ENCODE peak calls at places on chromosomes 5 and 9, in six cellular contexts. K, H, V, Z, G and O are unnamed samples.

GRCh38 chr5:139678751-139679750 is 30.9 kb downstream of the CXXC5 start:
- DNase-seq in Z (peak; percentile 78), V (no peak), H (no peak), G (no peak), K (no peak), O (no peak)

GRCh38 chr9:38339496-38339895 is 53.0 kb upstream of the ALDH1B1 start:
- DNase-seq in V (no peak), Z (peak; percentile 77), G (no peak), H (peak; percentile 70), K (no peak), O (no peak)

GRCh38 chr5:58933891-58934628 is 351.2 kb downstream of the RAB3C start:
- DNase-seq in G (no peak), V (peak; percentile 5), H (no peak), Z (no peak), K (no peak), O (no peak)

GRCh38 chr5:171162165-171162564 is 146.9 kb upstream of the TLX3 start:
- DNase-seq in V (no peak), H (no peak), G (no peak), K (no peak), Z (no peak), O (no peak)

GRCh38 chr5:133930824-133931111 is 37.7 kb downstream of the C5orf15 start:
- DNase-seq in V (no peak), K (no peak), Z (no peak), G (no peak), H (no peak), O (no peak)

GRCh38 chr9:114428466-114428865 is 40.7 kb upstream of the AKNA start:
- DNase-seq in V (no peak), Z (no peak), K (no peak), H (no peak), G (no peak), O (no peak)

GRCh38 chr5:54673523-54674225 is 156.1 kb downstream of the SNX18 start:
- DNase-seq in V (no peak), H (no peak), G (peak; percentile 54), Z (peak; percentile 51), K (peak; percentile 41), O (no peak)

GRCh38 chr5:154895606-154896561 is 37.5 kb downstream of the CNOT8 start:
- DNase-seq in Z (no peak), H (no peak), K (no peak), V (no peak), G (no peak), O (no peak)

GRCh38 chr5:103505581-103506305 is 56.8 kb downstream of the NUDT12 start:
- DNase-seq in G (no peak), Z (peak; percentile 74), K (no peak), V (peak; percentile 68), H (peak; percentile 43), O (no peak)

GRCh38 chr5:33120671-33121070 is 320.1 kb upstream of the TARS1 start:
- DNase-seq in H (no peak), K (no peak), G (no peak), V (no peak), Z (peak; percentile 97), O (no peak)

GRCh38 chr5:190366-191035 is 794 bp upstream of the LRRC14B start:
- DNase-seq in G (no peak), Z (no peak), H (no peak), K (no peak), V (no peak), O (no peak)

GRCh38 chr5:127042593-127042992 is 12.2 kb upstream of the MARCHF3 start:
- DNase-seq in H (no peak), G (no peak), Z (peak; percentile 6), K (no peak), V (no peak), O (no peak)

GRCh38 chr5:10595678-10596309 is 31.9 kb downstream of the ANKRD33B start:
- DNase-seq in V (peak; percentile 93), H (peak; percentile 69), K (peak; percentile 68), Z (peak; percentile 90), G (no peak), O (no peak)

GRCh38 chr5:128062172-128062746 is 21.3 kb upstream of the SLC12A2 start:
- DNase-seq in V (peak; percentile 85), G (no peak), Z (peak; percentile 85), K (peak; percentile 26), H (no peak), O (no peak)

GRCh38 chr5:126002222-126002897 is 420.8 kb upstream of the GRAMD2B start:
- DNase-seq in V (peak; percentile 45), H (peak; percentile 80), K (no peak), G (no peak), Z (peak; percentile 97), O (no peak)

GRCh38 chr5:41508186-41508585 is 2.2 kb downstream of the PLCXD3 start:
- DNase-seq in V (peak; percentile 50), Z (peak; percentile 4), G (no peak), H (no peak), K (no peak), O (no peak)

DNA sequence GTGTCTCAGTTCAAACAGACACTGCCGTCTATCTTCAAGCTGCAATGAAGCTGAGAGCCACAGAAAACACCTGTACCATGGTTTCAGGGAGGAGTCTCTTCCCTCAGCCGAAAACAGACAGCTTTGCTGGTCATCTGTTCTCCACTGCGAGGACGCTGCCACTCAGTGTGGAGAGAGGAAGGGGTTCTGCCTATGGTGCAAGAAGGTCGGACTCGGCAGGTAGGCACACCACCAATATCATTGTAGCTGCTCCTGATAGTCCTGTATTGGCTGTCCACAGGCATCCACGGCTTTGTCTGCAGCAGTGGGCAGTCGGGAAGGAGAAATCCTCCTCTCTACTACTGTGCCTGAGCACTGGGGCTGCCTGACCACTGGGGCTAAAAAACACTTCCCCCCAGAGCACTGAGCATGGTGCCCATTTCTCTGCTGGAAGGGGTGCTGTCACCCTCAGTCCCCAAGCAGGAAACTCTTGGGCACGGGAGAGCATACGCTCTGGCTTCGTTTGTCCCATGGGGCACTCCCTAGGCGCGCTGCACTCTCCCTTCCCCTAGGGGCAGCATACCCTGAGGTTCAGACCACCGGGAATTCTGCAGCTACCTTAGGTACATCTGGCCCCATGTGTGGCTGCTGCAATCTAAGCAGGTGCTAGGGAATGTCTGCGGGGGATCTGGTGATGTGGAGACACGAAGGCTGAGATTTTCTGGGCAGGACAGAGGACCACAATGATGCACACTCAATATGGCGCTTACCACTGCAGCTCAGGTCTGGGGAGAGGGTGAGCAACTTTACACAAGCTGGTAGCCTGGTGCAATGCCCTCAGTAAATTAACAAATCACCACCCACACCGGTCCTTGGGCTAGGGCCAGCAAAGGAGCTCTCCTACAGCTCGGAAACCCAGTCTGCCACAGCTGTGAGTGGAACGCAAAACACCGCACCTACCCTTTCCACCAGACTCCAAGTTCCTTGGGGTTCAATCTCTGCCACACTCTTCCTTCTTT is 880.9 kb upstream of the SEMA6A start:
- DNase-seq in V (peak; percentile 5), H (no peak), Z (no peak), G (no peak), K (peak; percentile 86), O (no peak)
- TF ChIP-seq CTCF in V (peak; percentile 37), H (no peak), Z (peak; percentile 12), G (no peak), K (peak; percentile 90), O (no peak)

DNA sequence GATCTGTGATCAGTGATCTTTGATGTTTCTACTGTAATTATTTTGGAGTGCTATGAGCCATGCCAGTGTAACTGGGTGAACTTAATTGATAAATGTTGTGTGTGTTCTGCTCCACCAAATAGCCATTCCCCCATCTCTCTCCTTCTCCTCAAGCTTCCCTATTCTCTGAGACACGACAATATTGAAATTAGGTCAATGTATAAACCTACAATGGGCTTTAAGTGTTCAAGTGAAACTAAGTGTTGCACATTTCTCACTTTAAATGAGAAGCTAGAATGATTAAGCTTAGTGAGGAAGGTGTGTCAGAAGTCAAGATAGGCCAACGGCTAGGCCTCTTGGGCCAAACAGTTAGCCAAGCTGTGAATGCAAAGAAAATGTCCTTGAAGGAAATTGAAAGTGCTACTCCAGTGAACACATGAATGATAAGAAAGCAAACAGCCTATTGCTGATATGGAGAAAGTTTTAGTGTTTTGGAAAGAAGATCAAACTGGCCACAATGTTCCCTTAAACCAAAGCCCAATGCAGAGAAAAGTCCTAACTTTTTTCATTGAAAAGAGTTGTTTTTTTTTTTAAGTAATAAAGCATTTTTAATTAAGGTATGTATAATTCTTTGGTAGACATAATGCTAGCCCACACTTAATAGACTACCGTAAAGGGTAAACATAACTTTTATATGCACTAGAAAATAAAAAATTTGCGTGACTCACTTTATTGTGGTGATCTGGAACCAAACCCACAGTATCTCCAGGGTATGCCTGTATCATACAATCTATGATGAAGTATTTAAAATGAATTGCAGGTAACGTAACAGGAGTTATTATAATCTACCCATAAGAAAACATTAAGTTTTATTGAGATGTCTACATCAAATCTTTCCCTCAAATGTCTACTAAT is 42.5 kb upstream of the ALDH1A1 start:
- DNase-seq in G (no peak), V (no peak), K (no peak), Z (no peak), H (no peak), O (no peak)
- TF ChIP-seq CTCF in G (no peak), V (no peak), K (no peak), Z (no peak), H (no peak), O (no peak)

DNA sequence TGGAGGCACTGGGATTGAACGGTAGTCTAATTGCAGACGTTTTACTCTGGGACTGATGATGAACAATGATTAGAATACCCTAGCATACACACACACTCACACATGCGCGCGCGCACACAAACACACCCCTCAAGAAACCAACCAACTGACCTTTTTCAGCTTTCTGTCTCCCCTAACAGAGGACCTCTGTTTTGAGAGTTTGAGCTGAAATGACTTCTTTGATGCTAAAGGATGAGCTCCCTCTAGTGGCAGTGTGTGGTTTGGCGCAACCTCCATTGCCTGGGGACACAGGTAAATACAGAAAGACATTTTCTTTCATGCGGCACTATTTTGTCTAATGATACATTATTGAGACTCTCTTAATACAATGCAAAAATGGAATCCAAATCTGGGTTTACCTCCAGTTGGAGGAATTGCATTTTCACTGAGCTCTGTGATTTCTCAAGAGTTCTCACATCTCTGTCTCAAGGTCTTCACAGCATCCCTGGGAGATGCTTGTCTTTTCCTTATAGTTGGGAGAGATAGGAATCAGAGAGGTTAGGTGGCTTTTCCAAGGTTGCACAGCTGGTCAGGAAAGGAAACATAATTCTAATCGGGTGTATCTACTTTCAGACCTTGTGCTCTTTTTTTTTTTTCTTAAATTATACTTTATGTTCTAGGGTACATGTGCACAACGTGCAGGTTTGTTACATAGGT is 187.5 kb downstream of the TMEM38B start:
- DNase-seq in V (peak; percentile 51), K (peak; percentile 68), Z (peak; percentile 34), H (peak; percentile 4), G (peak; percentile 40), O (no peak)
- TF ChIP-seq CTCF in V (peak; percentile 95), K (peak; percentile 38), Z (peak; percentile 90), H (peak; percentile 79), G (peak; percentile 92), O (peak; percentile 91)

DNA sequence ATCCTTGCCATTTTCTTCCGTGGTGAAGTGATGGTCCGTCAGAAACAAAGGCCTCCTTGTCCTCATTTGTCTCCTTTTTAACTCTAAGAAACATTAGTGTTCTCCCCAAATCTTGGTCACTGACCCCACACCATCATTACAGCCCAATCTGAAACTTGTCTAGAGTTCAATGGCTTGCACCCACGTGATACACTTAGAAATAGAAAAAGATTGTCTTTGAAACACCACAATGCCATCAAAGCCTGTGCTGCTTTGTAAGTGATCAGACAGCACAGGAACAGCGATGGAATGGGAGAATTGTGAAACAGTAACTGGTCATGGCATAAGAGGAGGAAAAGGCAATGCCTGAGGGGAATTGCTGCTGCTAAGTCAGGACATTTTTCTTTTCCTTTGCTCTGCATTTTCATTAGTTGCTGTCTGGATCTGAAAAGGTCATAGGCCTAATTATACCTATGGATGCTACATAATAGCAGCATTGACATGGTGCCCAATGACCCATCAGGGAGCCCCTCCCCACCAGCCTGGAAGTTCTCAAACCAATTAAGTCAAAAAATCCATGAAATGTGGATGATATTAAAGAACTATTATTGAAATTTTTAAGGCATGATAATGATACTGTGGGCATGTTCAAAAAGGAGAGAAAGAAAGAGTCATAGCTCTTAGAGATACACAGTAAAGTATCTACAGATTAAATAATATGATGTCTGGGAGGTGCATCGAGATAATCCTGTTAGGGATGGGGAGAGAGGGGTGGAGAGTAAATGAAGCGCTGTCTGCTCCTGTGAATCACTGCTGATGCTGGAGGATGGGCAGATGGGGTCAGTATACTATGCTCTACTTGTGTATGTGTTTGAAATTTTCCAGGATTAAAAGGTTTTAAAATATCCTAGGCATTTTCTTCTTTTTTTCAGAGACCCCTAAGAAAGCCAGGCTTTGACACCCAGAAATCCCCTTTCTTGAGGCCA is 83.6 kb downstream of the ENC1 start:
- DNase-seq in V (peak; percentile 75), H (no peak), K (no peak), G (no peak), Z (no peak), O (no peak)
- TF ChIP-seq CTCF in V (no peak), H (no peak), K (no peak), G (no peak), Z (no peak), O (no peak)